ENCODE peak calls at places on chromosomes 7 and 10, in six cellular contexts. G is hepatocyte, B is lung, R is upper lobe of right lung, S is breast epithelium, W is endodermal cell. X is an unnamed sample.

GRCh38 chr10:31322647-31323046 is 3.6 kb downstream of the ZEB1 start:
- DNase-seq in G (no peak), B (no peak), R (no peak), S (no peak), W (no peak), X (no peak)

GRCh38 chr7:93719546-93719945 is 145.0 kb upstream of the CALCR start:
- DNase-seq in G (peak; percentile 71), B (no peak), R (no peak), S (no peak), W (no peak), X (no peak)

GRCh38 chr10:116961305-116962251 is 43.4 kb downstream of the SHTN1 start:
- DNase-seq in G (no peak), B (no peak), R (no peak), S (no peak), W (no peak), X (no peak)

GRCh38 chr7:76209310-76209709 is 7.6 kb downstream of the SRRM3 start:
- DNase-seq in G (no peak), B (no peak), R (no peak), S (no peak), W (no peak), X (no peak)

GRCh38 chr7:105439174-105439893 is 50.6 kb upstream of the SRPK2 start:
- DNase-seq in G (no peak), B (peak; percentile 30), R (peak; percentile 39), S (no peak), W (peak; percentile 56), X (no peak)

GRCh38 chr7:91266067-91266930 is 2.1 kb downstream of the FZD1 start:
- DNase-seq in G (peak; percentile 32), B (no peak), R (peak; percentile 67), S (no peak), W (peak; percentile 67), X (peak; percentile 23)

GRCh38 chr10:114350751-114351150 is 53.6 kb downstream of the AFAP1L2 start:
- DNase-seq in G (no peak), B (no peak), R (no peak), S (no peak), W (no peak), X (no peak)

GRCh38 chr7:85004402-85004801 is 182.5 kb downstream of the SEMA3D start:
- DNase-seq in G (no peak), B (no peak), R (no peak), S (no peak), W (no peak), X (no peak)

GRCh38 chr7:43363429-43363894 is 219.4 kb upstream of the STK17A start:
- DNase-seq in G (no peak), B (no peak), R (no peak), S (no peak), W (no peak), X (no peak)
- H3K4me1 ChIP-seq in G (no peaks in the 10 kb centered on the region), B (no peaks in the 10 kb centered on the region), R (no peaks in the 10 kb centered on the region), S (no peaks in the 10 kb centered on the region), W (no peaks in the 10 kb centered on the region), X (no peaks in the 10 kb centered on the region)

GRCh38 chr10:97412891-97413304 is 11.8 kb upstream of the RRP12 start:
- DNase-seq in G (no peak), B (no peak), R (no peak), S (no peak), W (no peak), X (no peak)
- H3K4me1 ChIP-seq in G (no peaks in the 10 kb centered on the region), B (no peaks in the 10 kb centered on the region), R (peaks cover 3% of the 10 kb centered on the region), S (no peaks in the 10 kb centered on the region), W (no peaks in the 10 kb centered on the region), X (no peaks in the 10 kb centered on the region)

GRCh38 chr10:8044331-8044907 is 10.1 kb upstream of the GATA3 start:
- DNase-seq in G (no peak), B (no peak), R (no peak), S (no peak), W (peak; percentile 66), X (no peak)

GRCh38 chr10:8044908-8045727 is 9.4 kb upstream of the GATA3 start:
- DNase-seq in G (peak; percentile 25), B (no peak), R (no peak), S (no peak), W (peak; percentile 82), X (no peak)

GRCh38 chr10:8047452-8048280 is 6.8 kb upstream of the GATA3 start:
- DNase-seq in G (no peak), B (no peak), R (no peak), S (no peak), W (peak; percentile 77), X (no peak)

GRCh38 chr10:8043569-8044306 is 10.8 kb upstream of the GATA3 start:
- DNase-seq in G (peak; percentile 33), B (no peak), R (no peak), S (no peak), W (peak; percentile 91), X (no peak)

DNA sequence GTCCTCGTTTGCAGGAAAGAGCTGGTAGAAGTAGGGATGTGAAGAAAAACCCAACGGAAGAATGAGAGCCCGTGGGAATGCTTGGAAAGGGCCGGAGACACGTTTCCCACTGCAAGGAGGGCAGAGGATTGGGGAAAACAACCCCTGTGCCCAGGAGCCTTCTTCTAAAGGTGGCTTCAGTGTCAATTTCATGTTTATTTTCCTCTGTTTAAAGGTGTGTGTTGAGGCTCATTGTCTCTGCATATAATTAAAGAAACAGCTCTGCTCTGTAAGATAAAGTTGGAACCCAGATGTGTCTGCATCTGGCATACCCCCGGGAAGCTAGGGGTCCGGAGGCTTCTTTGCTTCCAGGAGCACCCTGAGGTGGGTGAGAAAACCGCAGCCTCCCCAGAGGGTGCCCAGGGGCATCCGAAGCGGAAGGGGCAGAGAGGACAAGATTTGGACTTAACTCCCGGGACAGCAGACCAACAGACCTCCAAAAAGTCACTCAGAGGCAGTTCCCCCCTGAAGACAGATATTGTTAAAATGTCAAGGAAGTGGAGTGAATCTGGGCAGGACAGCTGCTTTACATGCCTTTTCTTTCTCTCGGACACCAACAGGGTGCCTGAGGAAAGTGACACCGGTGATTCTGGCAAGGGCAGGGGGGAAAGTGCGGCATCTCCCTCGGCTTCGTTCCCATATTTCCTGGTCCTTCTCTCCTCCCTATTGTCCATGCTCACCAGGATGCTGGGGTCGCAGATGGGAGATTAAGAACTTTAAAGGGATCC is 8.6 kb upstream of the GATA3 start:
- DNase-seq in G (no peak), B (no peak), R (no peak), S (no peak), W (no peak), X (no peak)
- H3K4me1 ChIP-seq in G (peaks cover 21% of the 10 kb centered on the region), B (no peaks in the 10 kb centered on the region), R (peaks cover 40% of the 10 kb centered on the region), S (no peaks in the 10 kb centered on the region), W (peaks cover 20% of the 10 kb centered on the region), X (peaks cover 39% of the 10 kb centered on the region)

GRCh38 chr7:101985646-101986199 is 168.3 kb downstream of the CUX1 start:
- DNase-seq in G (no peak), B (no peak), R (no peak), S (no peak), W (peak; percentile 69), X (no peak)
- H3K4me1 ChIP-seq in G (peaks cover 21% of the 10 kb centered on the region), B (no peaks in the 10 kb centered on the region), R (no peaks in the 10 kb centered on the region), S (no peaks in the 10 kb centered on the region), W (peaks cover 9% of the 10 kb centered on the region), X (no peaks in the 10 kb centered on the region)

DNA sequence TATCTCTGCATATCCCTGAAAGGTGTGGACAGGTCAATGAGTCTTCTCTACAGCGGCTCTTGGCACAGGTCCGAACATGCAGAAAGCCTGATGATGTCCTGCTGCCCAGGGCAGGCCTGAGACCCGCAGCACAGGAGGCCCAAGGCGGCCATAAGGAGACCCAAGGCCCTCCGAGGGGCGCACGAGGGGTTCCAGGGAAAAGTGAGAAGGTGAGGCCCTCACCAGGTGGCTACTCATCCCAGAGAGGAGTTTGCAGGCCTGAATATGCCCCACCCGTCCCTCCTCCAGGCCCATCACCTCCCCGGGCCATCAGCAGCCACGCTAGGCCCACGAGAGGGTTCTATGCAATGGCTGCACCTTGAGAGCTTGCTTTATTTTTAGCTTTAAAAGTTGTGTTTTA is 173.4 kb upstream of the RHEB start:
- DNase-seq in G (no peak), B (no peak), R (no peak), S (no peak), W (no peak), X (no peak)
- H3K4me1 ChIP-seq in G (peaks cover 40% of the 10 kb centered on the region), B (no peaks in the 10 kb centered on the region), R (peaks cover 23% of the 10 kb centered on the region), S (peaks cover 27% of the 10 kb centered on the region), W (peaks cover 21% of the 10 kb centered on the region), X (no peaks in the 10 kb centered on the region)

GRCh38 chr10:119396008-119396708 is 146.4 kb downstream of the RGS10 start:
- DNase-seq in G (no peak), B (no peak), R (no peak), S (no peak), W (no peak), X (no peak)

GRCh38 chr10:119395287-119396007 is 147.1 kb downstream of the RGS10 start:
- DNase-seq in G (no peak), B (peak; percentile 47), R (no peak), S (no peak), W (peak; percentile 66), X (no peak)

GRCh38 chr10:119398996-119399395 is 143.5 kb downstream of the RGS10 start:
- DNase-seq in G (peak; percentile 35), B (no peak), R (no peak), S (no peak), W (no peak), X (no peak)

GRCh38 chr10:119396709-119397071 is 145.8 kb downstream of the RGS10 start:
- DNase-seq in G (no peak), B (no peak), R (no peak), S (no peak), W (no peak), X (no peak)

GRCh38 chr10:119397416-119397815 is 145.1 kb downstream of the RGS10 start:
- DNase-seq in G (no peak), B (no peak), R (no peak), S (no peak), W (no peak), X (no peak)
- H3K4me1 ChIP-seq in G (no peaks in the 10 kb centered on the region), B (peaks cover 8% of the 10 kb centered on the region), R (peaks cover 33% of the 10 kb centered on the region), S (no peaks in the 10 kb centered on the region), W (peaks cover 4% of the 10 kb centered on the region), X (peaks cover 49% of the 10 kb centered on the region)

GRCh38 chr7:27244488-27245123 is 2.0 kb downstream of the EVX1 start:
- DNase-seq in G (no peak), B (no peak), R (no peak), S (no peak), W (peak; percentile 76), X (no peak)
- H3K4me1 ChIP-seq in G (no peaks in the 10 kb centered on the region), B (no peaks in the 10 kb centered on the region), R (peaks cover 23% of the 10 kb centered on the region), S (peaks cover 8% of the 10 kb centered on the region), W (peaks cover 5% of the 10 kb centered on the region), X (peaks cover 60% of the 10 kb centered on the region)

GRCh38 chr7:2819954-2820397 is 24.1 kb downstream of the GNA12 start:
- DNase-seq in G (no peak), B (no peak), R (no peak), S (no peak), W (peak; percentile 19), X (no peak)
- H3K4me1 ChIP-seq in G (peaks cover 29% of the 10 kb centered on the region), B (peaks cover 16% of the 10 kb centered on the region), R (peaks cover 65% of the 10 kb centered on the region), S (peaks cover 10% of the 10 kb centered on the region), W (peaks cover 3% of the 10 kb centered on the region), X (no peaks in the 10 kb centered on the region)

X was measured in tibial nerve.